ENCODE peak calls at places on chromosomes 1 and 21, in six cellular contexts. M, S, V, F, A and X are unnamed samples.

GRCh38 chr1:22741118-22741517 is 30.5 kb downstream of the EPHB2 start:
- DNase-seq in A (no peak), F (no peak), M (no peak), V (no peak), S (no peak), X (no peak)

GRCh38 chr1:153795325-153795837 is 20.2 kb downstream of the SLC27A3 start:
- DNase-seq in V (no peak), F (no peak), S (no peak), A (no peak), M (no peak), X (no peak)

GRCh38 chr1:25587290-25587689 is 29.3 kb upstream of the MAN1C1 start:
- DNase-seq in F (no peak), S (no peak), V (no peak), A (no peak), M (no peak), X (no peak)

GRCh38 chr1:208280184-208280583 is 36.0 kb upstream of the PLXNA2 start:
- DNase-seq in A (no peak), F (no peak), V (no peak), S (no peak), M (no peak), X (no peak)

GRCh38 chr1:153800516-153800915 is 25.3 kb downstream of the SLC27A3 start:
- DNase-seq in M (no peak), A (no peak), F (no peak), S (no peak), V (no peak), X (no peak)

GRCh38 chr1:215566556-215567490 is at the start of gene KCTD3:
- DNase-seq in V (peak), A (peak), S (peak), M (no peak), F (no peak), X (peak)

GRCh38 chr1:207997486-207998268 is 86.8 kb upstream of the CD34 start:
- DNase-seq in F (no peak), M (no peak), A (peak), S (peak), V (peak), X (peak)

GRCh38 chr21:28963831-28964230 is 28.8 kb downstream of the LTN1 start:
- DNase-seq in S (no peak), M (no peak), A (no peak), V (no peak), F (no peak), X (no peak)

GRCh38 chr1:206062464-206062863 is 9.5 kb downstream of the RHEX start:
- DNase-seq in S (no peak), V (no peak), F (no peak), M (no peak), A (no peak), X (no peak)

GRCh38 chr1:85822696-85823095 is 114.5 kb upstream of the ZNHIT6 start:
- DNase-seq in M (no peak), A (no peak), S (no peak), V (no peak), F (no peak), X (no peak)

GRCh38 chr1:187759934-187760333 is 931.2 kb downstream of the PLA2G4A start:
- DNase-seq in F (no peak), S (no peak), M (no peak), V (no peak), A (no peak), X (no peak)

GRCh38 chr1:28249013-28249870 is 10.1 kb upstream of the SESN2 start:
- DNase-seq in M (no peak), A (peak), V (no peak), S (no peak), F (no peak), X (peak)

GRCh38 chr1:8283058-8283884 is 34.6 kb upstream of the SLC45A1 start:
- DNase-seq in A (no peak), M (peak), F (no peak), S (no peak), V (no peak), X (no peak)

GRCh38 chr1:165612062-165612461 is 19.0 kb upstream of the MGST3 start:
- DNase-seq in S (no peak), M (no peak), V (no peak), F (no peak), A (no peak), X (no peak)

GRCh38 chr1:109248797-109249629 is at the start of gene CELSR2:
- DNase-seq in M (no peak), S (peak), F (peak), V (peak), A (peak), X (peak)

GRCh38 chr1:181104790-181105133 is 16.3 kb downstream of the IER5 start:
- DNase-seq in S (peak), A (no peak), V (peak), F (no peak), M (no peak), X (no peak)

GRCh38 chr1:193366764-193367507 is 180.5 kb upstream of the B3GALT2 start:
- DNase-seq in M (no peak), F (no peak), V (no peak), A (no peak), S (no peak), X (no peak)

GRCh38 chr1:163535807-163536206 is 214.1 kb downstream of the NUF2 start:
- DNase-seq in F (no peak), S (no peak), A (peak), M (no peak), V (no peak), X (no peak)

DNA sequence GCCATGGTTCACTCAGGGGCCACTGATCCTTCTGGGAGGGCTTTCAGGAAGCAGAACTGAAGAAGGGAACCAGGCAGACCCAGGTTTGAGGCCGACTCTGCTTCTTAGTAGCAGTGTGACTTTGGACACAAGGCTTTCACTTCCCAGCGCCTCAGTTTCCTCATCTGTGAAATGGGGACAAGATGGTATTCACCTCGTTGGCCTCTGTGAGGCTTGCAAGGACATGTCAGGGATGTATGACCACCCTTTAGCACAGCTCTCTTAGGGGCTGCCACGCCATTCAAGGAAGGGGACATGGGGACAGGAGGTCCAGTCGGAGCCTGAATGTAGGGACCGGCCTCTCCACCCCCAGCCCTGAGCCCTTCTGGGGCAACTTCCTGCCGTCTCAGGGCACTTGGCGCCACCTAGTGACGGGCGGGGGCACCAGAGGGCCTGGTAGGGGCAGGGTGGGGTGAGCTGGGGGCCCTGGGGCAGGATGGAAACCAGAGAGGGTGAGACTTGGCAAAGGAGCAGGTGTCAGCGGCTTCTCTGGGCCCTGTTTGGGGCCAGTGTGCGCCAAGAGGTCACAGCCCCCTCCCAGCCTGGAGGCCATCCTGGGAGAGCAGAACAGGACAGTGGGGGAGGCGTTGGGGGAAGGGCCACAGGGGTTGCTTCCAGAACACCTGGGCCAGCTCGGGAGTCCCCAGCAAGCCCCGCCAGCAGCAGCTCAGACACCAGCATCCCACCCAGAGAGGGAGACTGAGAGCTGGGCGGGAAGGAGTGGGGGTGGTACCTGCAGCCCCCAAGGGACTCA is 102.6 kb upstream of the TARDBP start:
- DNase-seq in M (no peak), F (no peak), S (peak), A (peak), V (peak), X (peak)
- TF ChIP-seq CHD2 in M (no peak), F (no peak), S (no peak), A (peak), V (no peak), X (no peak)

DNA sequence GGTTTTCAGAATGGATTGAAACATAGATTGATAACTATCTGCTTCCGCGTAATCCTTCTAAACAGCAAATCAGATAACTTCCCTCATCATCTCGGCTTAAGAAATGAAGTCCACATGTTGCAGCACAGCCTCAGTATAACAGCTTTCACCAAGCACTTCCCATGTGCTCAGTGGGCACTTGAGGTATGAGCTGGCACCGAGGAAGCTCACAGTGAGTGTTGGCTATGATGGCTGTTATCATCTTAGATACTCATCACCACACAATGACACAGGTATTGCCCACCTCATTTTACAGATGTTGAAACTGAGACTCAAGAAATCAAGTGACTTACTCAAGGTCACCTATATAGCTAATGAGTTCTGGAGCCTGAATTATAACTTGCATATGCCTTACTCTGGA is 43.3 kb downstream of the RCSD1 start:
- DNase-seq in A (no peak), F (no peak), V (no peak), S (no peak), M (no peak), X (no peak)
- TF ChIP-seq CHD2 in A (no peak), F (no peak), V (no peak), S (no peak), M (no peak), X (no peak)

DNA sequence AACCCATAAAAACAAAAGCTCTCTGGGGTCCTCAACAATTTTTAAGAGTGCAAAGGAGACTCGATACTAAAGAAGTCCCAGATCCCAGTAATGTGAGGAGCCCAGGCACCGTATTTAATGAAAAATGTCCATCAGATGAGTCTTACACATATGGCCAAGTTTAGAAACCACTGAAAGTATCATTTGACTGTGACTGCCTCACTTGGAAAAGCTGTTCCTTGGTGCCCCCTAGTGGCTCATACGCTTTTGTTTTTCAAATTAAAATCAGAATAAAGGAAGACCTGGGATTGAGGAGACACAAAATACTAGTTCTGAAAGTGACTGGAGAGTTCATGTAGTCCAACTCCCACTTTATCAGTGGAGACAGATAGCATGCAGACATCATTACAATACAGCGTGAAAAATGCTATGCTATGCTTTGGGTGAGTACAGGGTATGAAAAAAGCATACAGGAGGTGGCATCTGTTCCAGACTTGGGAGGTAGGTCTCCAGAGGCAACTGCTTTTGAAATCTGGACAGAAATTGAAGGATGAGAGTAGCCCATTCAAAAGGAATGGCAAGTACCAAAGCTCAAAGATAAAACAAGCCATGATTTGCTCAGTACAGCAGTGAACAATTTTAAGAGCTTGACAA is 33.8 kb downstream of the GDAP2 start:
- DNase-seq in S (peak), A (peak), V (peak), F (no peak), M (peak), X (peak)
- TF ChIP-seq CHD2 in S (no peak), A (no peak), V (no peak), F (no peak), M (no peak), X (no peak)

DNA sequence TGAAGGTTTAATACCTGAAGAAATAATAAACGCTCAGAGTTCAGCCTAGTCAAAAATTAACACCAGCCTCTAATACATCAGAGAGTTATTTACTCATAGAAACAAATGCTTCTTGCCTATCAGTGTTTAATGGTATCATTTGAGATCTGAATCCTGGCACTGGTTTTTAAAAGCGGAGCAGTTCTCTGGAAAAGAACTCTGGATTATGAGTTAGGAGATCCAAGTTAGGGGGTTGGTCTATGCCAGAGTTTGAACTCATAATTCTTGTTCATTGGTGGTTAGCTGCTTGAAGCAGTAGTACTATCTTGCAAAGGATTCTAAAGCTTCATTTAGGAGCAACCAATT is 28.5 kb downstream of the ARID4B start:
- DNase-seq in S (no peak), V (no peak), F (no peak), A (no peak), M (no peak), X (no peak)
- TF ChIP-seq CHD2 in S (no peak), V (no peak), F (no peak), A (no peak), M (no peak), X (no peak)

DNA sequence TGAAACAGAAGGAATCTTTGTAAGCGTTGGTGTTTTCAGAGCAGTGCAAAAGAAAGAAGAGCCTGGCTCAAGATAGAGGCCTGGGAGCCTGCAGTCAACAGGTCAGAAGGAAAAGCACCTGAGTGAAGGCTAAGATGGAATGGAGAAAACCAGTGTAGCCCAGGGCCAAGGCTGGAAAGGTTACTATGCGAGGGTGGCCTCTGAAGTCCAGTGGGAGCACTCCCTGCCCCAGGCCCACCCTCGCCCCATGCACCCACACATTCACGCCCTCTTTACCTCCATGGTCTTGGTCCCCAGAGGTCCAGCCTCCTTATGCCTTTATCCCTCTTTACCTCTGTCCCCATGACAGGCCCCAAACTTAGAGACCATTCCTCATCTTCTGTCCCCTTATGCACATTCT is 169.2 kb upstream of the ZNF644 start:
- DNase-seq in F (no peak), S (no peak), A (no peak), V (no peak), M (no peak), X (no peak)
- TF ChIP-seq CHD2 in F (no peak), S (no peak), A (no peak), V (no peak), M (no peak), X (no peak)

GRCh38 chr21:45934570-45934969 is 47.0 kb upstream of the COL6A1 start:
- DNase-seq in V (no peak), F (no peak), A (no peak), S (no peak), M (no peak), X (no peak)

GRCh38 chr21:45930792-45931191 is 50.8 kb upstream of the COL6A1 start:
- DNase-seq in S (no peak), F (no peak), M (no peak), A (no peak), V (no peak), X (no peak)

GRCh38 chr21:45931397-45931969 is 50.1 kb upstream of the COL6A1 start:
- DNase-seq in F (no peak), V (no peak), S (no peak), A (no peak), M (no peak), X (no peak)

GRCh38 chr21:45934071-45934470 is 47.5 kb upstream of the COL6A1 start:
- DNase-seq in S (no peak), M (no peak), V (no peak), A (no peak), F (no peak), X (no peak)

GRCh38 chr21:45932922-45933502 is 48.6 kb upstream of the COL6A1 start:
- DNase-seq in S (no peak), M (no peak), V (no peak), A (no peak), F (no peak), X (no peak)
- TF ChIP-seq CHD2 in S (no peak), M (no peak), V (no peak), A (no peak), F (no peak), X (no peak)

GRCh38 chr1:197099444-197099843 is 32.4 kb upstream of the F13B start:
- DNase-seq in A (no peak), M (no peak), S (no peak), F (no peak), V (no peak), X (no peak)

GRCh38 chr1:197092491-197093023 is 25.5 kb upstream of the F13B start:
- DNase-seq in F (no peak), V (no peak), A (no peak), M (no peak), S (no peak), X (no peak)

GRCh38 chr1:197100677-197101076 is 33.6 kb upstream of the F13B start:
- DNase-seq in V (no peak), M (no peak), S (no peak), A (no peak), F (no peak), X (no peak)

GRCh38 chr1:197093226-197093887 is 26.3 kb upstream of the F13B start:
- DNase-seq in S (no peak), A (no peak), F (no peak), M (no peak), V (no peak), X (no peak)

DNA sequence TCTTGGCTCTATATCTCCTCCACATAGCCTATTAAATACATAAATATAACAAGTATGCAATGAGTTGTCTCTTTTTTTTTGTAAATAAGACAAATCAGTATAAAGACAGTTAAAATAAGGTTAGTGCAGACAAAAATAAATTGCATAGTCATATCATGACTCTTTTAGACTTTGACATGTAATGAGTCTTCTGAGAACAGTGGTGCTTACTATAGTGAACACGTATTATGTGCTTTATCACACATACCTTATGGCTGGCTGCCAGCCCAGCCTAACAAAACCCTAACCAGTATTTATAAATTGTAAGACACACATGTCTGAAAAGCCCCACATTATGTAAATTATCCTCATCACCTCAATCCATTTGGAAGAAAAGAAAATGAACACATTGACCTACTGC is 29.1 kb upstream of the F13B start:
- DNase-seq in A (no peak), V (peak), S (no peak), M (no peak), F (no peak), X (no peak)
- TF ChIP-seq CHD2 in A (no peak), V (no peak), S (no peak), M (no peak), F (no peak), X (no peak)

DNA sequence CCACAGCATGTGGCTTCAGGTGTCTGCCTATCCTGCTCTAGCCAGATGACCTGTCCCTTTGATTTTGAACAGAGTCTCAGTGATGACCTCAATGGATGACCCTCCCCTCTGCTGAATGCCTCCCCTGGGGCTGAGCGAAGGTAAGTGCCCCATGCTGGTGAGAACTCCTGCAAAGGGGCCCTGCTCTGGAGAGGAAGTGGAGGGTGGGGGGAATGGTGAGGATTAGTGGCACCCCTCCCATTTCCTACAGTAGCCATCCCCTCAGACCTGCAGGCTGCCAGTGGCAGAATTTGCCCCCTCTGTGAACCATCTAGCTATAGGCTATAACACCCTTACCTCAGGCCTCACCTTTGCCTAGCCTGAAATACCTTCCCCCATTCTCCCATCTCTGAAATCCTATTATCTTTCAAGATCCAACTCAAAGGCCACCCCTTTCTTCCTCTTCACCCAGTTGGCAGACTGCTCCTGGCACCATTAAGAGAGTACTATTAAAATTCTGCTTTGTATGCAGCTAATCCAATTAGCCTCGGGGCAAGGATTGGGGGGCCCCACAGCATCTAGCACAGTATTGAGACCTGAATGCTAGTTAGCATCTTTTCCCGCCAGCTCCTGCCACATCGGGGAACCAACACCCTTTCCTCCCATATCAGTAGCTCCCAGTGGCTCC is 3.8 kb upstream of the PMVK start:
- DNase-seq in S (no peak), V (no peak), A (no peak), M (no peak), F (no peak), X (no peak)
- TF ChIP-seq CHD2 in S (no peak), V (no peak), A (no peak), M (no peak), F (no peak), X (no peak)